ENCODE peak calls at places on chromosome 15, in nine cellular contexts. One of them, this sample, is unnamed.

GRCh38 chr15:31392761-31393401 is 66.2 kb downstream of the KLF13 start:
- DNase-seq in HCT116: no peak
- DNase-seq in GM23338: peak; percentile 43
- DNase-seq in GM23248: peak; percentile 41
- DNase-seq in OCI-LY7: peak; percentile 33
- DNase-seq in hepatocyte: peak; percentile 55
- DNase-seq in neural progenitor cell: peak; percentile 56
- DNase-seq in MM.1S: no peak
- DNase-seq in SK-N-SH: no peak
- DNase-seq in this sample: no peak

GRCh38 chr15:32998979-32999677 is 195.4 kb downstream of the FMN1 start:
- DNase-seq in HCT116: no peak
- DNase-seq in GM23338: no peak
- DNase-seq in GM23248: no peak
- DNase-seq in OCI-LY7: no peak
- DNase-seq in hepatocyte: no peak
- DNase-seq in neural progenitor cell: no peak
- DNase-seq in MM.1S: no peak
- DNase-seq in SK-N-SH: no peak
- DNase-seq in this sample: no peak

GRCh38 chr15:85706779-85707518 is 87.8 kb downstream of the KLHL25 start:
- DNase-seq in HCT116: no peak
- DNase-seq in GM23338: no peak
- DNase-seq in GM23248: peak; percentile 62
- DNase-seq in OCI-LY7: peak; percentile 67
- DNase-seq in hepatocyte: peak; percentile 43
- DNase-seq in neural progenitor cell: no peak
- DNase-seq in MM.1S: peak; percentile 87
- DNase-seq in SK-N-SH: no peak
- DNase-seq in this sample: no peak

GRCh38 chr15:34437687-34438086 is at the start of gene GOLGA8A:
- DNase-seq in HCT116: peak; percentile 62
- DNase-seq in GM23338: peak; percentile 77
- DNase-seq in GM23248: peak; percentile 85
- DNase-seq in OCI-LY7: no peak
- DNase-seq in hepatocyte: peak; percentile 84
- DNase-seq in neural progenitor cell: peak; percentile 89
- DNase-seq in MM.1S: peak; percentile 94
- DNase-seq in SK-N-SH: peak; percentile 85
- DNase-seq in this sample: peak; percentile 84

GRCh38 chr15:48671381-48672022 is 26.0 kb upstream of the FBN1 start:
- DNase-seq in HCT116: no peak
- DNase-seq in GM23338: no peak
- DNase-seq in GM23248: peak; percentile 95
- DNase-seq in OCI-LY7: no peak
- DNase-seq in hepatocyte: no peak
- DNase-seq in neural progenitor cell: no peak
- DNase-seq in MM.1S: no peak
- DNase-seq in SK-N-SH: no peak
- DNase-seq in this sample: peak; percentile 73

GRCh38 chr15:44735482-44736260 is 657 bp upstream of the TRIM69 start:
- DNase-seq in HCT116: no peak
- DNase-seq in GM23338: peak; percentile 12
- DNase-seq in GM23248: peak; percentile 49
- DNase-seq in OCI-LY7: no peak
- DNase-seq in hepatocyte: no peak
- DNase-seq in neural progenitor cell: no peak
- DNase-seq in MM.1S: no peak
- DNase-seq in SK-N-SH: peak; percentile 14
- DNase-seq in this sample: no peak

GRCh38 chr15:59437777-59438574 is at the start of gene FAM81A:
- DNase-seq in HCT116: peak; percentile 36
- DNase-seq in GM23338: peak; percentile 82
- DNase-seq in GM23248: peak; percentile 77
- DNase-seq in OCI-LY7: peak; percentile 81
- DNase-seq in hepatocyte: peak; percentile 78
- DNase-seq in neural progenitor cell: peak; percentile 89
- DNase-seq in MM.1S: peak; percentile 75
- DNase-seq in SK-N-SH: peak; percentile 96
- DNase-seq in this sample: peak; percentile 68

GRCh38 chr15:65869954-65870871 is 922 bp downstream of the RAB11A start:
- DNase-seq in HCT116: no peak
- DNase-seq in GM23338: peak; percentile 62
- DNase-seq in GM23248: peak; percentile 63
- DNase-seq in OCI-LY7: peak; percentile 41
- DNase-seq in hepatocyte: peak; percentile 65
- DNase-seq in neural progenitor cell: peak; percentile 53
- DNase-seq in MM.1S: no peak
- DNase-seq in SK-N-SH: peak; percentile 59
- DNase-seq in this sample: peak; percentile 68

GRCh38 chr15:42456971-42457370 is 34.0 kb downstream of the ZNF106 start:
- DNase-seq in HCT116: no peak
- DNase-seq in GM23338: no peak
- DNase-seq in GM23248: peak; percentile 73
- DNase-seq in OCI-LY7: peak; percentile 54
- DNase-seq in hepatocyte: no peak
- DNase-seq in neural progenitor cell: no peak
- DNase-seq in MM.1S: no peak
- DNase-seq in SK-N-SH: no peak
- DNase-seq in this sample: no peak

GRCh38 chr15:31574761-31575160 is 248.1 kb downstream of the KLF13 start:
- DNase-seq in HCT116: no peak
- DNase-seq in GM23338: peak; percentile 19
- DNase-seq in GM23248: peak; percentile 16
- DNase-seq in OCI-LY7: no peak
- DNase-seq in hepatocyte: no peak
- DNase-seq in neural progenitor cell: peak; percentile 60
- DNase-seq in MM.1S: no peak
- DNase-seq in SK-N-SH: no peak
- DNase-seq in this sample: no peak

GRCh38 chr15:85479071-85479647 is 98.8 kb downstream of the AKAP13 start:
- DNase-seq in HCT116: no peak
- DNase-seq in GM23338: peak; percentile 63
- DNase-seq in GM23248: peak; percentile 69
- DNase-seq in OCI-LY7: no peak
- DNase-seq in hepatocyte: no peak
- DNase-seq in neural progenitor cell: no peak
- DNase-seq in MM.1S: no peak
- DNase-seq in SK-N-SH: peak; percentile 39
- DNase-seq in this sample: peak; percentile 28

GRCh38 chr15:55530861-55531313 is 22.9 kb upstream of the DNAAF4 start:
- DNase-seq in HCT116: no peak
- DNase-seq in GM23338: no peak
- DNase-seq in GM23248: peak; percentile 64
- DNase-seq in OCI-LY7: peak; percentile 58
- DNase-seq in hepatocyte: peak; percentile 23
- DNase-seq in neural progenitor cell: no peak
- DNase-seq in MM.1S: no peak
- DNase-seq in SK-N-SH: no peak
- DNase-seq in this sample: peak; percentile 22

GRCh38 chr15:23877502-23878412 is 190.7 kb upstream of the NDN start:
- DNase-seq in HCT116: no peak
- DNase-seq in GM23338: peak; percentile 95
- DNase-seq in GM23248: peak; percentile 51
- DNase-seq in OCI-LY7: no peak
- DNase-seq in hepatocyte: peak; percentile 84
- DNase-seq in neural progenitor cell: peak; percentile 85
- DNase-seq in MM.1S: peak; percentile 75
- DNase-seq in SK-N-SH: peak; percentile 68
- DNase-seq in this sample: peak; percentile 55

GRCh38 chr15:71449363-71449762 is 334.1 kb downstream of the THSD4 start:
- DNase-seq in HCT116: no peak
- DNase-seq in GM23338: no peak
- DNase-seq in GM23248: no peak
- DNase-seq in OCI-LY7: no peak
- DNase-seq in hepatocyte: no peak
- DNase-seq in neural progenitor cell: no peak
- DNase-seq in MM.1S: no peak
- DNase-seq in SK-N-SH: no peak
- DNase-seq in this sample: no peak

GRCh38 chr15:41417418-41417811 is 520 bp downstream of the RTF1 start:
- DNase-seq in HCT116: no peak
- DNase-seq in GM23338: peak; percentile 64
- DNase-seq in GM23248: peak; percentile 69
- DNase-seq in OCI-LY7: peak; percentile 42
- DNase-seq in hepatocyte: peak; percentile 65
- DNase-seq in neural progenitor cell: peak; percentile 70
- DNase-seq in MM.1S: no peak
- DNase-seq in SK-N-SH: peak; percentile 76
- DNase-seq in this sample: peak; percentile 8

GRCh38 chr15:90988249-90988648 is 6.1 kb downstream of the PRC1 start:
- DNase-seq in HCT116: no peak
- DNase-seq in GM23338: no peak
- DNase-seq in GM23248: no peak
- DNase-seq in OCI-LY7: peak; percentile 12
- DNase-seq in hepatocyte: no peak
- DNase-seq in neural progenitor cell: no peak
- DNase-seq in MM.1S: peak; percentile 50
- DNase-seq in SK-N-SH: peak; percentile 61
- DNase-seq in this sample: no peak

GRCh38 chr15:56234804-56235203 is 8.9 kb downstream of the RFX7 start:
- DNase-seq in HCT116: no peak
- DNase-seq in GM23338: no peak
- DNase-seq in GM23248: no peak
- DNase-seq in OCI-LY7: no peak
- DNase-seq in hepatocyte: no peak
- DNase-seq in neural progenitor cell: no peak
- DNase-seq in MM.1S: no peak
- DNase-seq in SK-N-SH: no peak
- DNase-seq in this sample: no peak

GRCh38 chr15:65901336-65901735 is 32.0 kb downstream of the RAB11A start:
- DNase-seq in HCT116: no peak
- DNase-seq in GM23338: no peak
- DNase-seq in GM23248: no peak
- DNase-seq in OCI-LY7: no peak
- DNase-seq in hepatocyte: no peak
- DNase-seq in neural progenitor cell: no peak
- DNase-seq in MM.1S: no peak
- DNase-seq in SK-N-SH: no peak
- DNase-seq in this sample: no peak

GRCh38 chr15:25739687-25740121 is 123.4 kb downstream of the ATP10A start:
- DNase-seq in HCT116: no peak
- DNase-seq in GM23338: peak; percentile 61
- DNase-seq in GM23248: peak; percentile 56
- DNase-seq in OCI-LY7: peak; percentile 72
- DNase-seq in hepatocyte: peak; percentile 36
- DNase-seq in neural progenitor cell: peak; percentile 61
- DNase-seq in MM.1S: peak; percentile 28
- DNase-seq in SK-N-SH: peak; percentile 72
- DNase-seq in this sample: peak; percentile 38
- TF ChIP-seq EZH2phosphoT487 in HCT116: no peak
- TF ChIP-seq EZH2phosphoT487 in GM23338: no peak
- TF ChIP-seq EZH2phosphoT487 in GM23248: no peak
- TF ChIP-seq EZH2phosphoT487 in OCI-LY7: no peak
- TF ChIP-seq EZH2phosphoT487 in hepatocyte: no peak
- TF ChIP-seq EZH2phosphoT487 in neural progenitor cell: no peak
- TF ChIP-seq EZH2phosphoT487 in MM.1S: no peak
- TF ChIP-seq EZH2phosphoT487 in SK-N-SH: no peak
- TF ChIP-seq EZH2phosphoT487 in this sample: no peak

GRCh38 chr15:29937956-29938355 is 115.7 kb upstream of the TJP1 start:
- DNase-seq in HCT116: no peak
- DNase-seq in GM23338: no peak
- DNase-seq in GM23248: peak; percentile 36
- DNase-seq in OCI-LY7: no peak
- DNase-seq in hepatocyte: no peak
- DNase-seq in neural progenitor cell: no peak
- DNase-seq in MM.1S: no peak
- DNase-seq in SK-N-SH: no peak
- DNase-seq in this sample: peak; percentile 94
- TF ChIP-seq EZH2phosphoT487 in HCT116: no peak
- TF ChIP-seq EZH2phosphoT487 in GM23338: no peak
- TF ChIP-seq EZH2phosphoT487 in GM23248: no peak
- TF ChIP-seq EZH2phosphoT487 in OCI-LY7: no peak
- TF ChIP-seq EZH2phosphoT487 in hepatocyte: no peak
- TF ChIP-seq EZH2phosphoT487 in neural progenitor cell: no peak
- TF ChIP-seq EZH2phosphoT487 in MM.1S: no peak
- TF ChIP-seq EZH2phosphoT487 in SK-N-SH: no peak
- TF ChIP-seq EZH2phosphoT487 in this sample: no peak

DNA sequence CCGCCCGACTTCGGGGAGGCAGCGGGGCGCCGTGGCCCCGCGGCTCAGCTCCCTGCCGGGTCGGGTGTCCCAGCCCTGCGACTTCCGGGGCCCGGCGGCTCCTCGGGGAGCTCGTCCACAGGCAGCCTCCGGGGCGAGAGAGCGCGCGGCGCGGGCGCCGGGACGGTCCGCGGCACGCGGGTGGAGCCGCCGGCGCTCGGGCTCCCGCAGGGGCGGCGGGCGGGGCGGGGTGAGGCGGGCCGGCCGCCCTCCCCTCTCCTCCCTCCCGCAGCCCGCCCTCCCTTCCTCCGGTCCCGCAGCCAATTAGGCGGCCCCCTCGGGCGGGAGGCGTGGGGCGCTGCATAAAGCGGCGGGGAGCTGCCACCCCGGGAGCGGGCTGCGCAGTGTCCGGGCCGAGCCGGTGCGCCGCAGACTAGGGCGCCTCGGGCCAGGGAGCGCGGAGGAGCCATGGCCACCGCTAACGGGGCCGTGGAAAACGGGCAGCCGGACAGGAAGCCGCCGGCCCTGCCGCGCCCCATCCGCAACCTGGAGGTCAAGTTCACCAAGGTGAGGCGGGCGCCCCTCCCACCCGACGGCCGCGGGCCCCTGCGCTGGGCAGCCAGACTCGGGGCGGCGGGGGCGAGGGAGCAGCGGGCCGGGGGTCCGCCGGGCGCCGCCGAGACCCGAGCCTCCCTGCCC is at the start of gene ALDH1A3:
- DNase-seq in HCT116: peak; percentile 39
- DNase-seq in GM23338: peak; percentile 56
- DNase-seq in GM23248: peak; percentile 57
- DNase-seq in OCI-LY7: no peak
- DNase-seq in hepatocyte: no peak
- DNase-seq in neural progenitor cell: peak; percentile 56
- DNase-seq in MM.1S: peak; percentile 46
- DNase-seq in SK-N-SH: peak; percentile 92
- DNase-seq in this sample: peak; percentile 93
- TF ChIP-seq EZH2phosphoT487 in HCT116: no peak
- TF ChIP-seq EZH2phosphoT487 in GM23338: no peak
- TF ChIP-seq EZH2phosphoT487 in GM23248: no peak
- TF ChIP-seq EZH2phosphoT487 in OCI-LY7: no peak
- TF ChIP-seq EZH2phosphoT487 in hepatocyte: no peak
- TF ChIP-seq EZH2phosphoT487 in neural progenitor cell: no peak
- TF ChIP-seq EZH2phosphoT487 in MM.1S: no peak
- TF ChIP-seq EZH2phosphoT487 in SK-N-SH: no peak
- TF ChIP-seq EZH2phosphoT487 in this sample: no peak

DNA sequence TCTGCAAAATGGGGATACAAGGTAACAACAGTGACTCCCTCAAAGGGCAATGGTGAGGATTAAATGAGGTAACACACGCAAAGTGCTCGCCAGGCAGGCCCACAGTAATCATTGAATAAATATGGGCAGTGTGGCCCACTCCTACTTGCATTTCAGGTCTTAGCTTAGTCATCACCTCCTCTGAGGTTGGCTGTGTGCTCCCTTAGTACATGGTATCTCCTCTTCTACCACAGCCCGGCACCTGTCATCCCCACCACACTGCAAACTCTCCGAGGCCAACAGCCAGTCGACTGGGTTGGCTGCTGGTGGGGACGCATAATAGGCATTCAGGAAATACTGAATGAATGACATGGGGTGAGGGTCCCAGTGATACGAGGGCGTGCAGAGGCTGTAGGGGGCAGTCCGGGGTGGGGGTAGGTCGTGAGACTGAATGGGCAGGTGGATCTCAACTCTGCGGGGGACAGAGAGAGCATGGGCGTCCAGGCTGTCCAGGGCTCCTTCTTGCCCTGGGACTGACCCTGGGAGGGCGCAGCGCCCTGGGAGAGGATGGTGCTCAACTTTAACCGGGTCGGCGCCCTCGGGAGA is 375 bp upstream of the MYZAP start:
- DNase-seq in HCT116: no peak
- DNase-seq in GM23338: peak; percentile 65
- DNase-seq in GM23248: no peak
- DNase-seq in OCI-LY7: no peak
- DNase-seq in hepatocyte: no peak
- DNase-seq in neural progenitor cell: no peak
- DNase-seq in MM.1S: no peak
- DNase-seq in SK-N-SH: no peak
- DNase-seq in this sample: peak; percentile 72
- TF ChIP-seq EZH2phosphoT487 in HCT116: no peak
- TF ChIP-seq EZH2phosphoT487 in GM23338: no peak
- TF ChIP-seq EZH2phosphoT487 in GM23248: no peak
- TF ChIP-seq EZH2phosphoT487 in OCI-LY7: no peak
- TF ChIP-seq EZH2phosphoT487 in hepatocyte: no peak
- TF ChIP-seq EZH2phosphoT487 in neural progenitor cell: peak; percentile 9
- TF ChIP-seq EZH2phosphoT487 in MM.1S: no peak
- TF ChIP-seq EZH2phosphoT487 in SK-N-SH: no peak
- TF ChIP-seq EZH2phosphoT487 in this sample: no peak